ENCODE peak calls at places on chromosome 13, in ten cellular contexts. Y is GM23248, Q is mammary epithelial cell, J is PC-3, P is IMR-90, G is DND-41, V is PC-9, U is mesenchymal stem cell, E is astrocyte, K is MM.1S. H is an unnamed sample.

GRCh38 chr13:23629566-23630272 is 59.5 kb downstream of the TNFRSF19 start:
- DNase-seq in Y (no peak), Q (no peak), J (peak), P (no peak), G (no peak), V (no peak), U (no peak), E (no peak), K (no peak), H (no peak)

GRCh38 chr13:99657848-99658265 is 156.6 kb downstream of the TM9SF2 start:
- DNase-seq in Y (peak), Q (no peak), J (no peak), P (no peak), G (no peak), V (no peak), U (peak), E (peak), K (no peak), H (no peak)

GRCh38 chr13:98706446-98707110 is 45.9 kb downstream of the SLC15A1 start:
- DNase-seq in Y (no peak), Q (peak), J (peak), P (peak), G (no peak), V (peak), U (peak), E (peak), K (no peak), H (no peak)

GRCh38 chr13:47211106-47211505 is 314.3 kb upstream of the HTR2A start:
- DNase-seq in Y (peak), Q (peak), J (peak), P (peak), G (no peak), V (peak), U (peak), E (peak), K (no peak), H (no peak)

GRCh38 chr13:40464349-40464748 is 202.1 kb downstream of the FOXO1 start:
- DNase-seq in Y (no peak), Q (no peak), J (no peak), P (no peak), G (no peak), V (no peak), U (no peak), E (no peak), K (no peak), H (no peak)

GRCh38 chr13:20353973-20354372 is 121.9 kb upstream of the GJB6 start:
- DNase-seq in Y (peak), Q (peak), J (peak), P (peak), G (no peak), V (no peak), U (peak), E (peak), K (no peak), H (no peak)

GRCh38 chr13:67013709-67014108 is 216.4 kb downstream of the PCDH9 start:
- DNase-seq in Y (no peak), Q (no peak), J (no peak), P (no peak), G (no peak), V (no peak), U (no peak), E (no peak), K (no peak), H (no peak)

GRCh38 chr13:40129467-40129866 is 474.0 kb downstream of the COG6 start:
- DNase-seq in Y (no peak), Q (no peak), J (no peak), P (no peak), G (no peak), V (no peak), U (no peak), E (no peak), K (no peak), H (no peak)

GRCh38 chr13:95982144-95982543 is 71.1 kb downstream of the UGGT2 start:
- DNase-seq in Y (no peak), Q (no peak), J (no peak), P (no peak), G (no peak), V (no peak), U (no peak), E (no peak), K (no peak), H (no peak)

GRCh38 chr13:60175571-60175970 is 11.8 kb upstream of the DIAPH3 start:
- DNase-seq in Y (no peak), Q (no peak), J (no peak), P (no peak), G (no peak), V (no peak), U (no peak), E (no peak), K (no peak), H (no peak)

GRCh38 chr13:38981096-38981495 is 9.5 kb downstream of the STOML3 start:
- DNase-seq in Y (no peak), Q (no peak), J (no peak), P (no peak), G (no peak), V (no peak), U (no peak), E (no peak), K (no peak), H (no peak)

GRCh38 chr13:23359882-23360281 is 73.6 kb downstream of the SACS start:
- DNase-seq in Y (no peak), Q (no peak), J (no peak), P (no peak), G (no peak), V (no peak), U (no peak), E (no peak), K (no peak), H (no peak)

GRCh38 chr13:35767256-35767981 is 290.9 kb upstream of the MAB21L1 start:
- DNase-seq in Y (no peak), Q (no peak), J (no peak), P (no peak), G (no peak), V (no peak), U (no peak), E (no peak), K (no peak), H (no peak)

GRCh38 chr13:28743499-28744083 is 24.8 kb upstream of the SLC46A3 start:
- DNase-seq in Y (no peak), Q (no peak), J (no peak), P (no peak), G (no peak), V (no peak), U (no peak), E (no peak), K (no peak), H (no peak)

GRCh38 chr13:100436099-100436498 is 152.5 kb downstream of the GGACT start:
- DNase-seq in Y (no peak), Q (no peak), J (no peak), P (no peak), G (no peak), V (no peak), U (no peak), E (no peak), K (no peak), H (no peak)

GRCh38 chr13:109385161-109385560 is 401.2 kb downstream of the IRS2 start:
- DNase-seq in Y (peak), Q (peak), J (no peak), P (peak), G (no peak), V (no peak), U (no peak), E (peak), K (no peak), H (no peak)

GRCh38 chr13:37652596-37652995 is 54.0 kb upstream of the POSTN start:
- DNase-seq in Y (no peak), Q (no peak), J (peak), P (peak), G (no peak), V (no peak), U (no peak), E (peak), K (no peak), H (no peak)

GRCh38 chr13:30698023-30698422 is 37.3 kb upstream of the ALOX5AP start:
- DNase-seq in Y (peak), Q (peak), J (no peak), P (peak), G (no peak), V (no peak), U (no peak), E (peak), K (no peak), H (peak)

GRCh38 chr13:80979035-80979641 is 638.2 kb upstream of the SPRY2 start:
- DNase-seq in Y (peak), Q (peak), J (peak), P (peak), G (peak), V (peak), U (peak), E (peak), K (peak), H (peak)

GRCh38 chr13:35514166-35514565 is 37.7 kb upstream of the MAB21L1 start:
- DNase-seq in Y (no peak), Q (no peak), J (no peak), P (no peak), G (no peak), V (no peak), U (no peak), E (no peak), K (no peak), H (no peak)

GRCh38 chr13:29140277-29140676 is 320.1 kb downstream of the MTUS2 start:
- DNase-seq in Y (peak), Q (no peak), J (no peak), P (no peak), G (no peak), V (no peak), U (peak), E (no peak), K (no peak), H (no peak)

GRCh38 chr13:98565726-98566577 is 11.0 kb downstream of the STK24 start:
- DNase-seq in Y (peak), Q (no peak), J (no peak), P (no peak), G (no peak), V (peak), U (no peak), E (peak), K (no peak), H (peak)

GRCh38 chr13:77521194-77521593 is 14.3 kb upstream of the SCEL start:
- DNase-seq in Y (peak), Q (peak), J (peak), P (no peak), G (no peak), V (peak), U (no peak), E (peak), K (no peak), H (no peak)

GRCh38 chr13:112982281-112983041 is 13.4 kb downstream of the MCF2L start:
- DNase-seq in Y (no peak), Q (no peak), J (no peak), P (no peak), G (no peak), V (no peak), U (no peak), E (no peak), K (no peak), H (no peak)
- H3K27ac ChIP-seq in Y (no peak), Q (no peak), J (no peak), P (no peak), G (no peak), V (no peak), U (no peak), E (no peak), K (no peak), H (no peak)

GRCh38 chr13:44747179-44747578 is 171.0 kb upstream of the TSC22D1 start:
- DNase-seq in Y (peak), Q (no peak), J (no peak), P (no peak), G (no peak), V (no peak), U (no peak), E (no peak), K (no peak), H (no peak)
- H2AFZ ChIP-seq in Y (peak), Q (no peak), J (no peak), P (peak), G (no peak), V (no peak), U (no peak), E (no peak), K (no peak), H (peak)

DNA sequence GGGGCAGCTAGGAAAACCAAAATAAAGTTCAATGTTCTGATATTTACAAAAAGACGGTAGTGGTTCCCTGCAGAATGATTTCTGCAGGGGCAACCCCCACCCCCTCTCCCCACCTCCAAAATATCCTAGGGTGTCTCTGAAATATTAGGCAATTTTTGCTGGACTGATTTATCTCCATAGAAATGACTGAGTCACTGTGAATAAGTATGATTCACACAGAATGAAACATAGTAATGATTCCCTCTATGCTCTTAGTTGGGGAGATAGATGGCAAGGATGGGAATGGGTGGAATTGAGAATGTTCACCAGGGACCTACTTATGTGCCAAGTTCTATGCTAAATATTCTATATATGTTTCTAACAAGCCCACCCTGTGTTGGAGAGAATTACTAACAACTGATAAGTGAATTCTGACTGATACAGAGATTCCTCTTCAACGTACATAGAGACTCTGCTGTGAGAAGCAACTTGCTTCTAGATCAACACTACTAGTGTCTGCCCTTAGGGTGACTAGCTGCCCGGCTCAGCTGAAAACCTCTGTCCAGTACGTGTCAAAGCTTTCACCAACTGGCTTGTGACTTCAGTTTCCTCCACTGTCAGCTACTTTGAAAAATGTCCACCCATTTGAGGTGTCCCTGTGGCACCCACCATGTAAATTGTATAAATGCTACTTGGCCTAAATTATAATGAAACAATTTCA is 38.4 kb upstream of the RAP2A start:
- DNase-seq in Y (peak), Q (peak), J (peak), P (peak), G (no peak), V (no peak), U (peak), E (peak), K (no peak), H (no peak)
- H3K27ac ChIP-seq in Y (peak), Q (no peak), J (no peak), P (peak), G (no peak), V (peak), U (no peak), E (no peak), K (no peak), H (peak)

GRCh38 chr13:107811233-107811632 is 404.1 kb downstream of the LIG4 start:
- DNase-seq in Y (no peak), Q (no peak), J (no peak), P (no peak), G (no peak), V (no peak), U (no peak), E (no peak), K (no peak), H (no peak)
- H2AFZ ChIP-seq in Y (no peak), Q (no peak), J (no peak), P (no peak), G (no peak), V (no peak), U (no peak), E (no peak), K (no peak), H (no peak)

DNA sequence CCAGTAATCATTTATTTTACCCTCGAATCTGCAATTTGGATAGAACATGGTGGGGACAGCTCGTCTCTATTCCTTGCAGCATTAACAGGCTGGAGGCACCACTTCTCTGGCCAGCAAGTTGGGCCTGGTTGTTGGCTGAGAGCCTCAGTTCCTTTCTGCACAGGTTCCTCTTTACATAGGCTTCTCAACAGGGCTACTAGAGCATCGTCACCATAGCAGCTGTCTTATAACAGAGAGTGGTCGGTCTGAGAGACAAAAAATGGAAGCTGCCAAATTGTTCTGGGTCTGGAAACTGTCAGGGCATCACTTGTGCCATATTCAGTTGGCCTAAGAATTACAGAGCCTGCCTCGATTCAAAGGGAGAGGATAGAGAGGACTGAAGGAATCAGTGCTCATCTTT is 86.7 kb downstream of the DNAJC15 start:
- DNase-seq in Y (no peak), Q (no peak), J (no peak), P (no peak), G (no peak), V (no peak), U (no peak), E (no peak), K (no peak), H (no peak)
- H3K27ac ChIP-seq in Y (no peak), Q (no peak), J (no peak), P (no peak), G (no peak), V (no peak), U (no peak), E (no peak), K (no peak), H (no peak)

DNA sequence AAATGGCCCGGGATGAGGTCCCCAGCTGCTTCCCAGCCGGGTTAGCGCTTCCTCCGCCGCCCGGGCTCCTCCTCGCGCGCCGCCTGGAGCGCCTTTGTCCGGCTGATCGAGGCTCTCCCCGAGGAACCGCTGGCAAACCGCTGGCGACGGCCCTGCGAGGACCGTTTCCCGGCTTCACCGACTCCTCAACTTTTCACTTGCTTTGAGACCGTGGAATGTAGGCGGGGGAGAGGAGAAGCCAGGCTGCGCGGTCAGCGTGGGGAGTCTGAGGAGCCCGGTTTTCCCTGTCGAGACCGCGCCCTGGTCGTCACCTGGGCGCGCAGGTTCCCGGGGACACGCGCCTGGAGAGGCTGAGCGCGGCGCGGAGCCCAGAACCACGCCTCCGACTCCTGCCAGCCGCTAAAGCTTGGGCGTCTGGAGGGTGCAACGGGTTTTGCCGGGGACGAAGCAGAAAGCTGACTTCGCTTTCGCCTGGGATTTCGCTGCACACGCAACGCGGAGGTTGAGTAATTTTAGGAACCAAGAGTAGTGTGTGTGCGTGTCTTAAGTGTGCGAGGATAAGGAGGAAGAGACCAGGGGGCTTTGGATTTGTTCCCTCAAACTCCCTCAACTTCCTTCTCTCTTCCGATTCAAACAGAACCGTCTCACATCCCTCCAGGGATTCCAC is 7.3 kb upstream of the DGKH start:
- DNase-seq in Y (peak), Q (peak), J (peak), P (peak), G (peak), V (peak), U (peak), E (peak), K (peak), H (peak)
- H2AFZ ChIP-seq in Y (peak), Q (peak), J (peak), P (peak), G (peak), V (peak), U (no peak), E (peak), K (peak), H (peak)

DNA sequence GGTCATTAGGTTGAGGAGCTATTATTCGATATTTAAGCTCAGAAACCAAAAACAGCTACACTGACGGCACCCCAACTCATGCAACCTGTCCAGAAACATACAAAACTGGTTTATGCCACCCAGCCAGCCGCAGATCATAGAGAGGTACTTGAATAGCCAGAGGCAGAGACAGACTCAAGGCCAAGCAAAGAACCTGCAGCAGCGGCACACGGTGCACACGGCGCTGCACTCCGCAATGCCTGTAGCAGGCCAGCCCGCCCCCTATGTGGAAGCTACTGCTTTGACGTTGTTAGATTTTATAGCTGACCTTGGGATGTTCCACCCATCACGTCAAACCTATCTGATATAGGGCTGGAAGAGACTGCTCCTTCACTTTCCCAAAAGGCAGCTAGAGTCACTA is 11.9 kb upstream of the DHRS12 start:
- DNase-seq in Y (no peak), Q (no peak), J (peak), P (no peak), G (no peak), V (no peak), U (no peak), E (no peak), K (no peak), H (no peak)
- H3K27ac ChIP-seq in Y (no peak), Q (no peak), J (no peak), P (no peak), G (no peak), V (no peak), U (no peak), E (no peak), K (no peak), H (no peak)

H was measured in osteoblast.